ENCODE peak calls at places on chromosome 6, in six cellular contexts. U, V, L, T, Z and J are unnamed samples.

GRCh38 chr6:133046576-133046975 is 194.6 kb upstream of the EYA4 start:
- DNase-seq in U (no peak), V (no peak), L (no peak), T (no peak), Z (no peak), J (no peak)

GRCh38 chr6:102677225-102677624 is 1283.7 kb downstream of the GRIK2 start:
- DNase-seq in U (peak), V (no peak), L (no peak), T (no peak), Z (no peak), J (no peak)

GRCh38 chr6:27809067-27809938 is 102.9 kb downstream of the OR2B2 start:
- DNase-seq in U (no peak), V (no peak), L (peak), T (no peak), Z (no peak), J (no peak)

GRCh38 chr6:105483492-105483891 is 80.6 kb upstream of the PREP start:
- DNase-seq in U (no peak), V (peak), L (no peak), T (no peak), Z (no peak), J (no peak)

GRCh38 chr6:77341058-77341986 is 122.0 kb downstream of the HTR1B start:
- DNase-seq in U (no peak), V (peak), L (no peak), T (no peak), Z (no peak), J (no peak)

GRCh38 chr6:26520840-26521484 is 17.2 kb upstream of the HMGN4 start:
- DNase-seq in U (peak), V (peak), L (peak), T (peak), Z (peak), J (peak)

GRCh38 chr6:71533939-71534379 is 245.3 kb downstream of the OGFRL1 start:
- DNase-seq in U (no peak), V (peak), L (peak), T (no peak), Z (no peak), J (no peak)

GRCh38 chr6:4130357-4130987 is 4.9 kb downstream of the ECI2 start:
- DNase-seq in U (no peak), V (no peak), L (peak), T (no peak), Z (no peak), J (no peak)

GRCh38 chr6:24052632-24053031 is 73.4 kb upstream of the NRSN1 start:
- DNase-seq in U (no peak), V (no peak), L (no peak), T (no peak), Z (no peak), J (no peak)

GRCh38 chr6:7341989-7342742 is 29.2 kb upstream of the SSR1 start:
- DNase-seq in U (peak), V (peak), L (peak), T (no peak), Z (no peak), J (peak)

GRCh38 chr6:29631209-29631810 is 1.7 kb downstream of the GABBR1 start:
- DNase-seq in U (no peak), V (peak), L (no peak), T (no peak), Z (no peak), J (no peak)

GRCh38 chr6:137866200-137866913 is 702 bp upstream of the TNFAIP3 start:
- DNase-seq in U (peak), V (no peak), L (peak), T (no peak), Z (no peak), J (peak)

GRCh38 chr6:17472653-17473183 is 79.3 kb downstream of the CAP2 start:
- DNase-seq in U (peak), V (peak), L (no peak), T (no peak), Z (no peak), J (no peak)

GRCh38 chr6:3607171-3607570 is 144.3 kb downstream of the PXDC1 start:
- DNase-seq in U (no peak), V (no peak), L (no peak), T (no peak), Z (no peak), J (no peak)

GRCh38 chr6:31680841-31681671 is at the start of gene LY6G5C:
- DNase-seq in U (peak), V (peak), L (peak), T (no peak), Z (peak), J (peak)

GRCh38 chr6:120354452-120355098 is 979.7 kb downstream of the TBC1D32 start:
- DNase-seq in U (no peak), V (no peak), L (no peak), T (no peak), Z (no peak), J (no peak)

GRCh38 chr6:111683126-111683525 is 77.4 kb upstream of the TRAF3IP2 start:
- DNase-seq in U (no peak), V (no peak), L (no peak), T (no peak), Z (no peak), J (no peak)

GRCh38 chr6:160069050-160069454 is 52.6 kb upstream of the SLC22A1 start:
- DNase-seq in U (no peak), V (no peak), L (no peak), T (no peak), Z (no peak), J (no peak)

GRCh38 chr6:43766426-43766825 is 3.6 kb upstream of the VEGFA start:
- DNase-seq in U (no peak), V (no peak), L (no peak), T (no peak), Z (no peak), J (no peak)

GRCh38 chr6:30494275-30494990 is 5.1 kb downstream of the HLA-E start:
- DNase-seq in U (no peak), V (no peak), L (no peak), T (no peak), Z (no peak), J (no peak)

GRCh38 chr6:138682722-138683521 is 90.6 kb upstream of the CCDC28A start:
- DNase-seq in U (no peak), V (peak), L (peak), T (no peak), Z (no peak), J (peak)

GRCh38 chr6:156718647-156719394 is 58.4 kb upstream of the ARID1B start:
- DNase-seq in U (no peak), V (peak), L (no peak), T (no peak), Z (no peak), J (no peak)

GRCh38 chr6:164099535-164099982 is 685.0 kb downstream of the QKI start:
- DNase-seq in U (no peak), V (no peak), L (no peak), T (no peak), Z (no peak), J (no peak)